ENCODE peak calls at places on chromosome 3, in four cellular contexts. D is suprapubic skin, U is Peyer's patch, Y is neural progenitor cell. J is an unnamed sample.

GRCh38 chr3:159852821-159853505 is 135.7 kb upstream of the IL12A start:
- DNase-seq in D (no peak), U (no peak), Y (peak; percentile 38), J (peak; percentile 52)

GRCh38 chr3:184350618-184351017 is 10.8 kb downstream of the CLCN2 start:
- DNase-seq in D (no peak), U (no peak), Y (no peak), J (no peak)

GRCh38 chr3:127458698-127459097 is 131.8 kb downstream of the TPRA1 start:
- DNase-seq in D (no peak), U (no peak), Y (peak; percentile 95), J (no peak)

GRCh38 chr3:177306252-177306651 is 109.0 kb upstream of the TBL1XR1 start:
- DNase-seq in D (no peak), U (no peak), Y (no peak), J (no peak)

GRCh38 chr3:87755852-87756251 is 303.0 kb downstream of the CGGBP1 start:
- DNase-seq in D (no peak), U (no peak), Y (no peak), J (no peak)

GRCh38 chr3:69273895-69274294 is 112.0 kb downstream of the FRMD4B start:
- DNase-seq in D (no peak), U (no peak), Y (no peak), J (no peak)

GRCh38 chr3:44845528-44846520 is 15.9 kb upstream of the TMEM42 start:
- DNase-seq in D (no peak), U (no peak), Y (no peak), J (no peak)

GRCh38 chr3:40763812-40764211 is 239.1 kb downstream of the ZNF621 start:
- DNase-seq in D (no peak), U (no peak), Y (no peak), J (no peak)

GRCh38 chr3:135528638-135529037 is 436.9 kb upstream of the PPP2R3A start:
- DNase-seq in D (no peak), U (no peak), Y (no peak), J (no peak)

GRCh38 chr3:101219842-101220560 is 100.4 kb downstream of the IMPG2 start:
- DNase-seq in D (no peak), U (no peak), Y (no peak), J (no peak)

GRCh38 chr3:114043205-114043604 is 13.1 kb downstream of the CCDC191 start:
- DNase-seq in D (no peak), U (no peak), Y (no peak), J (no peak)

GRCh38 chr3:33119891-33120290 is 6.1 kb downstream of the CRTAP start:
- DNase-seq in D (no peak), U (no peak), Y (no peak), J (no peak)

GRCh38 chr3:111763968-111764367 is 95.1 kb upstream of the PHLDB2 start:
- DNase-seq in D (no peak), U (no peak), Y (no peak), J (no peak)

GRCh38 chr3:143276592-143276991 is 157.0 kb downstream of the CHST2 start:
- DNase-seq in D (no peak), U (no peak), Y (no peak), J (no peak)

GRCh38 chr3:139893963-139894637 is 40.9 kb upstream of the CLSTN2 start:
- DNase-seq in D (no peak), U (no peak), Y (no peak), J (no peak)

GRCh38 chr3:183315739-183316138 is 62.7 kb downstream of the B3GNT5 start:
- DNase-seq in D (no peak), U (no peak), Y (no peak), J (no peak)

GRCh38 chr3:195748661-195749060 is 27.9 kb downstream of the MUC20 start:
- DNase-seq in D (no peak), U (no peak), Y (no peak), J (no peak)

GRCh38 chr3:140129885-140130284 is 194.9 kb downstream of the CLSTN2 start:
- DNase-seq in D (no peak), U (no peak), Y (no peak), J (no peak)

GRCh38 chr3:12294885-12295580 is 6.2 kb downstream of the PPARG start:
- DNase-seq in D (no peak), U (no peak), Y (no peak), J (no peak)

GRCh38 chr3:184448321-184449160 is 68.7 kb downstream of the CHRD start:
- DNase-seq in D (no peak), U (no peak), Y (no peak), J (no peak)

GRCh38 chr3:101722394-101723173 is 1.8 kb upstream of the CEP97 start:
- DNase-seq in D (no peak), U (peak; percentile 36), Y (no peak), J (no peak)

GRCh38 chr3:120170223-120170622 is 76.0 kb upstream of the GSK3B start:
- DNase-seq in D (no peak), U (no peak), Y (no peak), J (no peak)

GRCh38 chr3:158846803-158847465 is 45.1 kb downstream of the MFSD1 start:
- DNase-seq in D (no peak), U (no peak), Y (no peak), J (no peak)

GRCh38 chr3:149352556-149352955 is 19.1 kb upstream of the TM4SF18 start:
- DNase-seq in D (peak; percentile 80), U (no peak), Y (peak; percentile 71), J (peak; percentile 80)

GRCh38 chr3:132488136-132488535 is 70.8 kb downstream of the DNAJC13 start:
- DNase-seq in D (no peak), U (no peak), Y (no peak), J (no peak)

GRCh38 chr3:181250714-181251113 is 261.2 kb upstream of the DNAJC19 start:
- DNase-seq in D (no peak), U (no peak), Y (no peak), J (no peak)

GRCh38 chr3:196604548-196604947 is 34.9 kb upstream of the NRROS start:
- DNase-seq in D (no peak), U (peak; percentile 65), Y (no peak), J (no peak)

GRCh38 chr3:12158387-12159226 is at the start of gene TIMP4:
- DNase-seq in D (no peak), U (no peak), Y (peak; percentile 54), J (no peak)

GRCh38 chr3:43785551-43785950 is 94.8 kb downstream of the ABHD5 start:
- DNase-seq in D (no peak), U (no peak), Y (no peak), J (no peak)

GRCh38 chr3:110623571-110623970 is 448.0 kb upstream of the NECTIN3 start:
- DNase-seq in D (no peak), U (no peak), Y (no peak), J (no peak)

GRCh38 chr3:142209655-142210054 is 15.7 kb downstream of the GK5 start:
- DNase-seq in D (no peak), U (no peak), Y (no peak), J (peak; percentile 65)

GRCh38 chr3:188415196-188415595 is 261.2 kb downstream of the LPP start:
- DNase-seq in D (no peak), U (no peak), Y (no peak), J (no peak)

GRCh38 chr3:126927846-126928245 is 55.1 kb upstream of the PLXNA1 start:
- DNase-seq in D (no peak), U (no peak), Y (no peak), J (peak; percentile 31)

GRCh38 chr3:65831733-65832425 is 206.8 kb downstream of the MAGI1 start:
- DNase-seq in D (no peak), U (no peak), Y (peak; percentile 34), J (peak; percentile 45)

GRCh38 chr3:54600441-54601204 is 327.2 kb downstream of the LRTM1 start:
- DNase-seq in D (no peak), U (no peak), Y (peak; percentile 40), J (no peak)

GRCh38 chr3:72127843-72128242 is 342.9 kb upstream of the PROK2 start:
- DNase-seq in D (no peak), U (no peak), Y (no peak), J (no peak)

GRCh38 chr3:13473020-13473419 is 7.1 kb upstream of the HDAC11 start:
- DNase-seq in D (no peak), U (no peak), Y (no peak), J (no peak)

GRCh38 chr3:128554100-128554464 is 61.1 kb upstream of the GATA2 start:
- DNase-seq in D (peak; percentile 54), U (no peak), Y (no peak), J (no peak)

GRCh38 chr3:47712398-47712797 is 69.3 kb downstream of the SMARCC1 start:
- DNase-seq in D (no peak), U (no peak), Y (no peak), J (no peak)
- H3K36me3 ChIP-seq in D (peaks cover 73% of the 10 kb centered on the region), U (peaks cover 59% of the 10 kb centered on the region), Y (peaks cover 27% of the 10 kb centered on the region), J (peaks cover 44% of the 10 kb centered on the region)

GRCh38 chr3:17494117-17494809 is 248.2 kb downstream of the TBC1D5 start:
- DNase-seq in D (no peak), U (no peak), Y (peak; percentile 9), J (peak; percentile 91)

GRCh38 chr3:17491601-17492000 is 250.8 kb downstream of the TBC1D5 start:
- DNase-seq in D (no peak), U (no peak), Y (no peak), J (no peak)

GRCh38 chr3:17489139-17489538 is 253.3 kb downstream of the TBC1D5 start:
- DNase-seq in D (no peak), U (no peak), Y (no peak), J (no peak)
- TF ChIP-seq CTCF in D (no peak), U (no peak), Y (no peak), J (no peak)

DNA sequence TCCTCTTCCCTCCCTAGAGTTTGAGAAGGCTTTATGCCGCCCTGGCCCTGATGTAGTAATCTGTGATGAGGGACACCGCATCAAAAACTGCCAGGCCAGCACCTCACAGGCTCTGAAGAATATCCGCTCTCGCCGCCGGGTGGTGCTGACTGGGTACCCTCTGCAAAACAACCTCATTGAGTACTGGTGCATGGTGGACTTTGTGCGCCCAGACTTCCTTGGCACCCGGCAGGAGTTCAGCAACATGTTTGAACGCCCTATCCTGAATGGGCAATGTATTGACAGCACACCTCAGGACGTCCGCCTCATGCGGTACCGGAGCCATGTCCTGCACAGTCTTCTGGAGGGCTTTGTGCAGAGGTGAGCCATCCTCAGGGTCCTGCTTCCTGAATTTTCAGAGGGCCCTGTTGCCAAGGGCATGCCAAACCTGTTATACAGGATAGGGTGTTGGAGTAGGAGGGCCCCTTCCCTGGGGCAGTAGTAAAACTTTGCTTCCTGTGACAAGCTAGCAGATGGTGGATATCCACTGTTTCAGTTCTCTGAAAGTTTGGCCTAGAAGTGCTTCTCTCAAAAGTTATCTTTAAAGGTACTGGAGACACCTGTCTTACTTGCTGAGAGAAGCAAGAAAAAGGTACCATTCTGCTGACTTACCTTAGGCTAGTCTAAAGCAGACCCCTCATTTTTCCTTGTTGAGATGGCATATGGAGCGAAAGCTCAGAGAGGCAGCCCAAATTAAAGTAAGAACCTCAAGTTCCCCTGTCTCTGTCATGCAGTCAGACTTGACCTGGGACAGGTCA is 33.7 kb upstream of the TEX264 start:
- DNase-seq in D (no peak), U (no peak), Y (no peak), J (no peak)
- H3K36me3 ChIP-seq in D (peaks cover 93% of the 10 kb centered on the region), U (peaks cover 97% of the 10 kb centered on the region), Y (no peaks in the 10 kb centered on the region), J (peaks cover 6% of the 10 kb centered on the region)

GRCh38 chr3:185820973-185821758 is 3.7 kb downstream of the IGF2BP2 start:
- DNase-seq in D (no peak), U (no peak), Y (peak; percentile 34), J (no peak)
- TF ChIP-seq CTCF in D (no peak), U (no peak), Y (no peak), J (no peak)

GRCh38 chr3:129854460-129854859 is 39.1 kb downstream of the TMCC1 start:
- DNase-seq in D (no peak), U (no peak), Y (no peak), J (no peak)
- H3K36me3 ChIP-seq in D (no peaks in the 10 kb centered on the region), U (peaks cover 4% of the 10 kb centered on the region), Y (peaks cover 11% of the 10 kb centered on the region), J (no peaks in the 10 kb centered on the region)

GRCh38 chr3:47874438-47874837 is 71.5 kb downstream of the DHX30 start:
- DNase-seq in D (no peak), U (no peak), Y (peak; percentile 63), J (no peak)
- TF ChIP-seq CTCF in D (no peak), U (no peak), Y (no peak), J (no peak)

GRCh38 chr3:23808525-23808924 is 2.8 kb downstream of the UBE2E1 start:
- DNase-seq in D (no peak), U (no peak), Y (no peak), J (no peak)
- H3K36me3 ChIP-seq in D (no peaks in the 10 kb centered on the region), U (no peaks in the 10 kb centered on the region), Y (peaks cover 4% of the 10 kb centered on the region), J (no peaks in the 10 kb centered on the region)

J was measured in BE2C.